ENCODE peak calls at places on chromosomes 7 and 10, in ten cellular contexts. One of them, this sample, is unnamed.

GRCh38 chr10:100741386-100742066 is 3.9 kb upstream of the PAX2 start:
- DNase-seq in heart right ventricle: no peak
- DNase-seq in NCI-H510A treated with DMSO at 0.1 percent for 48 hours: no peak
- DNase-seq in T-helper 1 cell: no peak
- DNase-seq in stimulated activated naive B cell treated with anti-CD40 and anti-IgM and Interleukin-4, amounts not matched to agents 10 μg/mL and 1 μg/mL and 100 μg/mL, for 72 hours: no peak
- DNase-seq in LHCN-M2: no peak
- DNase-seq in HCEC 1CT: no peak
- DNase-seq in neural crest cell: no peak
- DNase-seq in activated naive CD4-positive, alpha-beta T cell: no peak
- DNase-seq in Calu3: no peak
- DNase-seq in this sample: no peak

GRCh38 chr10:121595806-121596667 is 2.2 kb downstream of the FGFR2 start:
- DNase-seq in heart right ventricle: no peak
- DNase-seq in activated naive CD4-positive, alpha-beta T cell: no peak
- DNase-seq in HCEC 1CT: no peak
- DNase-seq in T-helper 1 cell: no peak
- DNase-seq in stimulated activated naive B cell treated with anti-CD40 and anti-IgM and Interleukin-4, amounts not matched to agents 10 μg/mL and 1 μg/mL and 100 μg/mL, for 72 hours: no peak
- DNase-seq in NCI-H510A treated with DMSO at 0.1 percent for 48 hours: no peak
- DNase-seq in neural crest cell: no peak
- DNase-seq in LHCN-M2: no peak
- DNase-seq in Calu3: peak
- DNase-seq in this sample: no peak

GRCh38 chr7:71182536-71182935 is 50.6 kb downstream of the GALNT17 start:
- DNase-seq in Calu3: no peak
- DNase-seq in T-helper 1 cell: no peak
- DNase-seq in neural crest cell: no peak
- DNase-seq in NCI-H510A treated with DMSO at 0.1 percent for 48 hours: no peak
- DNase-seq in HCEC 1CT: no peak
- DNase-seq in stimulated activated naive B cell treated with anti-CD40 and anti-IgM and Interleukin-4, amounts not matched to agents 10 μg/mL and 1 μg/mL and 100 μg/mL, for 72 hours: no peak
- DNase-seq in activated naive CD4-positive, alpha-beta T cell: no peak
- DNase-seq in LHCN-M2: no peak
- DNase-seq in heart right ventricle: no peak
- DNase-seq in this sample: no peak

GRCh38 chr7:151857412-151857811 is 19.5 kb downstream of the PRKAG2 start:
- DNase-seq in activated naive CD4-positive, alpha-beta T cell: no peak
- DNase-seq in HCEC 1CT: no peak
- DNase-seq in LHCN-M2: no peak
- DNase-seq in T-helper 1 cell: no peak
- DNase-seq in neural crest cell: no peak
- DNase-seq in stimulated activated naive B cell treated with anti-CD40 and anti-IgM and Interleukin-4, amounts not matched to agents 10 μg/mL and 1 μg/mL and 100 μg/mL, for 72 hours: no peak
- DNase-seq in Calu3: no peak
- DNase-seq in NCI-H510A treated with DMSO at 0.1 percent for 48 hours: no peak
- DNase-seq in heart right ventricle: no peak
- DNase-seq in this sample: no peak

GRCh38 chr10:101260764-101261341 is 31.6 kb upstream of the LBX1 start:
- DNase-seq in heart right ventricle: no peak
- DNase-seq in stimulated activated naive B cell treated with anti-CD40 and anti-IgM and Interleukin-4, amounts not matched to agents 10 μg/mL and 1 μg/mL and 100 μg/mL, for 72 hours: no peak
- DNase-seq in LHCN-M2: no peak
- DNase-seq in activated naive CD4-positive, alpha-beta T cell: no peak
- DNase-seq in T-helper 1 cell: no peak
- DNase-seq in Calu3: no peak
- DNase-seq in neural crest cell: no peak
- DNase-seq in NCI-H510A treated with DMSO at 0.1 percent for 48 hours: no peak
- DNase-seq in HCEC 1CT: no peak
- DNase-seq in this sample: no peak

GRCh38 chr10:649798-650690 is 39.4 kb downstream of the DIP2C start:
- DNase-seq in neural crest cell: no peak
- DNase-seq in HCEC 1CT: no peak
- DNase-seq in activated naive CD4-positive, alpha-beta T cell: no peak
- DNase-seq in T-helper 1 cell: no peak
- DNase-seq in stimulated activated naive B cell treated with anti-CD40 and anti-IgM and Interleukin-4, amounts not matched to agents 10 μg/mL and 1 μg/mL and 100 μg/mL, for 72 hours: no peak
- DNase-seq in heart right ventricle: no peak
- DNase-seq in NCI-H510A treated with DMSO at 0.1 percent for 48 hours: peak
- DNase-seq in Calu3: peak
- DNase-seq in LHCN-M2: no peak
- DNase-seq in this sample: no peak

GRCh38 chr7:140375808-140376730 is 22.3 kb downstream of the SLC37A3 start:
- DNase-seq in activated naive CD4-positive, alpha-beta T cell: no peak
- DNase-seq in NCI-H510A treated with DMSO at 0.1 percent for 48 hours: no peak
- DNase-seq in heart right ventricle: no peak
- DNase-seq in LHCN-M2: no peak
- DNase-seq in stimulated activated naive B cell treated with anti-CD40 and anti-IgM and Interleukin-4, amounts not matched to agents 10 μg/mL and 1 μg/mL and 100 μg/mL, for 72 hours: peak
- DNase-seq in T-helper 1 cell: no peak
- DNase-seq in neural crest cell: no peak
- DNase-seq in Calu3: no peak
- DNase-seq in HCEC 1CT: no peak
- DNase-seq in this sample: no peak

GRCh38 chr10:22662693-22663330 is 51.6 kb downstream of the PIP4K2A start:
- DNase-seq in NCI-H510A treated with DMSO at 0.1 percent for 48 hours: peak
- DNase-seq in stimulated activated naive B cell treated with anti-CD40 and anti-IgM and Interleukin-4, amounts not matched to agents 10 μg/mL and 1 μg/mL and 100 μg/mL, for 72 hours: no peak
- DNase-seq in LHCN-M2: no peak
- DNase-seq in T-helper 1 cell: no peak
- DNase-seq in activated naive CD4-positive, alpha-beta T cell: no peak
- DNase-seq in Calu3: no peak
- DNase-seq in HCEC 1CT: no peak
- DNase-seq in heart right ventricle: no peak
- DNase-seq in neural crest cell: no peak
- DNase-seq in this sample: no peak

GRCh38 chr10:52540479-52540984 is 226.5 kb downstream of the DKK1 start:
- DNase-seq in heart right ventricle: no peak
- DNase-seq in activated naive CD4-positive, alpha-beta T cell: no peak
- DNase-seq in neural crest cell: no peak
- DNase-seq in Calu3: no peak
- DNase-seq in NCI-H510A treated with DMSO at 0.1 percent for 48 hours: no peak
- DNase-seq in T-helper 1 cell: no peak
- DNase-seq in HCEC 1CT: no peak
- DNase-seq in LHCN-M2: no peak
- DNase-seq in stimulated activated naive B cell treated with anti-CD40 and anti-IgM and Interleukin-4, amounts not matched to agents 10 μg/mL and 1 μg/mL and 100 μg/mL, for 72 hours: no peak
- DNase-seq in this sample: no peak

GRCh38 chr10:28857164-28857563 is 179.8 kb downstream of the BAMBI start:
- DNase-seq in Calu3: no peak
- DNase-seq in activated naive CD4-positive, alpha-beta T cell: no peak
- DNase-seq in T-helper 1 cell: no peak
- DNase-seq in HCEC 1CT: no peak
- DNase-seq in neural crest cell: no peak
- DNase-seq in stimulated activated naive B cell treated with anti-CD40 and anti-IgM and Interleukin-4, amounts not matched to agents 10 μg/mL and 1 μg/mL and 100 μg/mL, for 72 hours: no peak
- DNase-seq in NCI-H510A treated with DMSO at 0.1 percent for 48 hours: no peak
- DNase-seq in heart right ventricle: no peak
- DNase-seq in LHCN-M2: no peak
- DNase-seq in this sample: no peak

GRCh38 chr7:85074992-85075391 is 111.9 kb downstream of the SEMA3D start:
- DNase-seq in heart right ventricle: no peak
- DNase-seq in neural crest cell: no peak
- DNase-seq in LHCN-M2: no peak
- DNase-seq in Calu3: no peak
- DNase-seq in activated naive CD4-positive, alpha-beta T cell: no peak
- DNase-seq in stimulated activated naive B cell treated with anti-CD40 and anti-IgM and Interleukin-4, amounts not matched to agents 10 μg/mL and 1 μg/mL and 100 μg/mL, for 72 hours: no peak
- DNase-seq in NCI-H510A treated with DMSO at 0.1 percent for 48 hours: no peak
- DNase-seq in HCEC 1CT: peak
- DNase-seq in T-helper 1 cell: no peak
- DNase-seq in this sample: no peak

GRCh38 chr7:69994907-69995542 is 396.8 kb downstream of the AUTS2 start:
- DNase-seq in HCEC 1CT: no peak
- DNase-seq in NCI-H510A treated with DMSO at 0.1 percent for 48 hours: no peak
- DNase-seq in heart right ventricle: no peak
- DNase-seq in stimulated activated naive B cell treated with anti-CD40 and anti-IgM and Interleukin-4, amounts not matched to agents 10 μg/mL and 1 μg/mL and 100 μg/mL, for 72 hours: no peak
- DNase-seq in LHCN-M2: no peak
- DNase-seq in T-helper 1 cell: no peak
- DNase-seq in neural crest cell: no peak
- DNase-seq in activated naive CD4-positive, alpha-beta T cell: no peak
- DNase-seq in Calu3: no peak
- DNase-seq in this sample: no peak

GRCh38 chr7:110877086-110877485 is 213.8 kb upstream of the LRRN3 start:
- DNase-seq in neural crest cell: no peak
- DNase-seq in heart right ventricle: no peak
- DNase-seq in NCI-H510A treated with DMSO at 0.1 percent for 48 hours: no peak
- DNase-seq in activated naive CD4-positive, alpha-beta T cell: no peak
- DNase-seq in LHCN-M2: peak
- DNase-seq in T-helper 1 cell: no peak
- DNase-seq in Calu3: no peak
- DNase-seq in stimulated activated naive B cell treated with anti-CD40 and anti-IgM and Interleukin-4, amounts not matched to agents 10 μg/mL and 1 μg/mL and 100 μg/mL, for 72 hours: no peak
- DNase-seq in HCEC 1CT: no peak
- DNase-seq in this sample: no peak

GRCh38 chr10:50513956-50514355 is 109.8 kb downstream of the SGMS1 start:
- DNase-seq in stimulated activated naive B cell treated with anti-CD40 and anti-IgM and Interleukin-4, amounts not matched to agents 10 μg/mL and 1 μg/mL and 100 μg/mL, for 72 hours: no peak
- DNase-seq in T-helper 1 cell: no peak
- DNase-seq in HCEC 1CT: no peak
- DNase-seq in heart right ventricle: no peak
- DNase-seq in activated naive CD4-positive, alpha-beta T cell: no peak
- DNase-seq in neural crest cell: no peak
- DNase-seq in NCI-H510A treated with DMSO at 0.1 percent for 48 hours: no peak
- DNase-seq in LHCN-M2: no peak
- DNase-seq in Calu3: no peak
- DNase-seq in this sample: no peak

GRCh38 chr10:19077276-19077675 is 28.7 kb downstream of the MALRD1 start:
- DNase-seq in heart right ventricle: no peak
- DNase-seq in neural crest cell: no peak
- DNase-seq in activated naive CD4-positive, alpha-beta T cell: no peak
- DNase-seq in Calu3: no peak
- DNase-seq in T-helper 1 cell: no peak
- DNase-seq in stimulated activated naive B cell treated with anti-CD40 and anti-IgM and Interleukin-4, amounts not matched to agents 10 μg/mL and 1 μg/mL and 100 μg/mL, for 72 hours: no peak
- DNase-seq in LHCN-M2: no peak
- DNase-seq in HCEC 1CT: no peak
- DNase-seq in NCI-H510A treated with DMSO at 0.1 percent for 48 hours: no peak
- DNase-seq in this sample: no peak

GRCh38 chr10:4639960-4640359 is 186.0 kb upstream of the AKR1E2 start:
- DNase-seq in T-helper 1 cell: no peak
- DNase-seq in Calu3: no peak
- DNase-seq in activated naive CD4-positive, alpha-beta T cell: no peak
- DNase-seq in stimulated activated naive B cell treated with anti-CD40 and anti-IgM and Interleukin-4, amounts not matched to agents 10 μg/mL and 1 μg/mL and 100 μg/mL, for 72 hours: no peak
- DNase-seq in LHCN-M2: no peak
- DNase-seq in heart right ventricle: peak
- DNase-seq in HCEC 1CT: no peak
- DNase-seq in NCI-H510A treated with DMSO at 0.1 percent for 48 hours: no peak
- DNase-seq in neural crest cell: no peak
- DNase-seq in this sample: no peak

GRCh38 chr7:26704786-26705185 is 159.6 kb downstream of the SKAP2 start:
- DNase-seq in NCI-H510A treated with DMSO at 0.1 percent for 48 hours: no peak
- DNase-seq in neural crest cell: no peak
- DNase-seq in stimulated activated naive B cell treated with anti-CD40 and anti-IgM and Interleukin-4, amounts not matched to agents 10 μg/mL and 1 μg/mL and 100 μg/mL, for 72 hours: no peak
- DNase-seq in heart right ventricle: no peak
- DNase-seq in Calu3: no peak
- DNase-seq in T-helper 1 cell: no peak
- DNase-seq in HCEC 1CT: no peak
- DNase-seq in activated naive CD4-positive, alpha-beta T cell: no peak
- DNase-seq in LHCN-M2: peak
- DNase-seq in this sample: no peak

GRCh38 chr7:155069992-155070827 is at the start of gene HTR5A:
- DNase-seq in Calu3: peak
- DNase-seq in neural crest cell: peak
- DNase-seq in T-helper 1 cell: peak
- DNase-seq in LHCN-M2: peak
- DNase-seq in activated naive CD4-positive, alpha-beta T cell: peak
- DNase-seq in NCI-H510A treated with DMSO at 0.1 percent for 48 hours: no peak
- DNase-seq in heart right ventricle: peak
- DNase-seq in HCEC 1CT: peak
- DNase-seq in stimulated activated naive B cell treated with anti-CD40 and anti-IgM and Interleukin-4, amounts not matched to agents 10 μg/mL and 1 μg/mL and 100 μg/mL, for 72 hours: peak
- DNase-seq in this sample: peak

This sample was measured in germinal center.